ENCODE peak calls at places on chromosomes 3 and 15, in nine cellular contexts. U is astrocyte, O is AG04449, M is heart right ventricle, W is neural crest cell, N is cardiac fibroblast, E is type B pancreatic cell, Q is fibroblast of mammary gland, F is endodermal cell. G is an unnamed sample.

GRCh38 chr15:95709959-95710695 is 620.4 kb upstream of the NR2F2 start:
- DNase-seq in U (no peak), O (no peak), M (no peak), W (no peak), N (no peak), E (no peak), Q (no peak), F (no peak), G (no peak)

GRCh38 chr3:66484106-66484857 is 16.5 kb downstream of the LRIG1 start:
- DNase-seq in U (no peak), O (no peak), M (no peak), W (no peak), N (no peak), E (no peak), Q (no peak), F (no peak), G (no peak)

GRCh38 chr3:61928020-61928419 is 366.6 kb downstream of the PTPRG start:
- DNase-seq in U (peak), O (no peak), M (no peak), W (no peak), N (peak), E (no peak), Q (peak), F (peak), G (no peak)

GRCh38 chr15:73015493-73015892 is 36.8 kb upstream of the NEO1 start:
- DNase-seq in U (no peak), O (no peak), M (no peak), W (no peak), N (no peak), E (peak), Q (no peak), F (peak), G (no peak)

GRCh38 chr3:54970895-54971294 is 43.0 kb upstream of the LRTM1 start:
- DNase-seq in U (peak), O (no peak), M (no peak), W (no peak), N (peak), E (no peak), Q (peak), F (no peak), G (no peak)

GRCh38 chr3:33438284-33438668 is 1.9 kb downstream of the UBP1 start:
- DNase-seq in U (peak), O (no peak), M (no peak), W (no peak), N (peak), E (no peak), Q (peak), F (no peak), G (no peak)

GRCh38 chr3:172709776-172710708 is 825 bp downstream of the NCEH1 start:
- DNase-seq in U (peak), O (no peak), M (peak), W (no peak), N (peak), E (no peak), Q (peak), F (peak), G (peak)

GRCh38 chr3:48826451-48826850 is 21.2 kb downstream of the PRKAR2A start:
- DNase-seq in U (peak), O (peak), M (no peak), W (no peak), N (peak), E (no peak), Q (peak), F (no peak), G (no peak)

GRCh38 chr15:68028808-68029207 is 25.3 kb upstream of the PIAS1 start:
- DNase-seq in U (no peak), O (no peak), M (no peak), W (no peak), N (no peak), E (no peak), Q (no peak), F (no peak), G (no peak)

GRCh38 chr3:102000620-102001209 is 151.4 kb downstream of the NFKBIZ start:
- DNase-seq in U (no peak), O (no peak), M (no peak), W (no peak), N (no peak), E (no peak), Q (no peak), F (no peak), G (no peak)

GRCh38 chr3:177262396-177262795 is 65.1 kb upstream of the TBL1XR1 start:
- DNase-seq in U (peak), O (no peak), M (no peak), W (no peak), N (peak), E (peak), Q (peak), F (peak), G (no peak)

GRCh38 chr3:101542952-101543351 is 18.7 kb upstream of the TRMT10C start:
- DNase-seq in U (no peak), O (no peak), M (no peak), W (no peak), N (no peak), E (no peak), Q (no peak), F (no peak), G (no peak)

GRCh38 chr15:57436166-57436565 is 59.9 kb downstream of the CGNL1 start:
- DNase-seq in U (no peak), O (no peak), M (no peak), W (no peak), N (no peak), E (no peak), Q (no peak), F (no peak), G (no peak)

GRCh38 chr15:47027322-47027946 is 689.9 kb upstream of the SEMA6D start:
- DNase-seq in U (no peak), O (no peak), M (no peak), W (no peak), N (no peak), E (no peak), Q (no peak), F (peak), G (no peak)

GRCh38 chr3:120173056-120173675 is 78.9 kb upstream of the GSK3B start:
- DNase-seq in U (no peak), O (no peak), M (no peak), W (no peak), N (peak), E (no peak), Q (peak), F (no peak), G (no peak)

GRCh38 chr3:184395320-184395660 is 15.4 kb downstream of the CHRD start:
- DNase-seq in U (no peak), O (no peak), M (no peak), W (no peak), N (no peak), E (no peak), Q (no peak), F (no peak), G (no peak)

GRCh38 chr15:90558182-90558581 is 28.5 kb downstream of the CRTC3 start:
- DNase-seq in U (no peak), O (no peak), M (no peak), W (no peak), N (no peak), E (no peak), Q (peak), F (no peak), G (no peak)

GRCh38 chr3:129226374-129226773 is 23.0 kb upstream of the COPG1 start:
- DNase-seq in U (peak), O (peak), M (peak), W (no peak), N (peak), E (no peak), Q (peak), F (no peak), G (no peak)

GRCh38 chr15:74402873-74403589 is 30.7 kb downstream of the SEMA7A start:
- DNase-seq in U (no peak), O (no peak), M (no peak), W (no peak), N (no peak), E (no peak), Q (no peak), F (no peak), G (no peak)

GRCh38 chr3:107045791-107046190 is 331.4 kb upstream of the CCDC54 start:
- DNase-seq in U (no peak), O (no peak), M (no peak), W (no peak), N (no peak), E (no peak), Q (no peak), F (no peak), G (no peak)

GRCh38 chr15:68279218-68279533 is 1.6 kb downstream of the FEM1B start:
- DNase-seq in U (no peak), O (no peak), M (no peak), W (no peak), N (peak), E (no peak), Q (no peak), F (no peak), G (no peak)

GRCh38 chr3:134563614-134564013 is 77.8 kb downstream of the CEP63 start:
- DNase-seq in U (no peak), O (no peak), M (no peak), W (no peak), N (no peak), E (no peak), Q (no peak), F (no peak), G (no peak)

GRCh38 chr15:95252404-95252803 is 1021.0 kb downstream of the MCTP2 start:
- DNase-seq in U (no peak), O (no peak), M (no peak), W (no peak), N (peak), E (no peak), Q (peak), F (no peak), G (no peak)

GRCh38 chr3:156389151-156389760 is 165.7 kb downstream of the SSR3 start:
- DNase-seq in U (peak), O (no peak), M (peak), W (no peak), N (no peak), E (no peak), Q (peak), F (no peak), G (no peak)

GRCh38 chr3:61315874-61316273 is 64.6 kb upstream of the FHIT start:
- DNase-seq in U (no peak), O (no peak), M (no peak), W (peak), N (no peak), E (no peak), Q (peak), F (peak), G (no peak)

GRCh38 chr3:15539066-15539465 is 17.6 kb upstream of the COLQ start:
- DNase-seq in U (no peak), O (no peak), M (no peak), W (no peak), N (no peak), E (no peak), Q (no peak), F (no peak), G (no peak)

GRCh38 chr3:16528581-16528993 is 15.1 kb upstream of the RFTN1 start:
- DNase-seq in U (no peak), O (no peak), M (no peak), W (no peak), N (no peak), E (no peak), Q (peak), F (no peak), G (no peak)

GRCh38 chr15:67967871-67968423 is 86.2 kb upstream of the PIAS1 start:
- DNase-seq in U (peak), O (no peak), M (peak), W (peak), N (peak), E (peak), Q (peak), F (peak), G (peak)

GRCh38 chr3:15851735-15852134 is 54.0 kb upstream of the ANKRD28 start:
- DNase-seq in U (no peak), O (no peak), M (no peak), W (no peak), N (no peak), E (no peak), Q (no peak), F (no peak), G (no peak)

GRCh38 chr3:177362646-177363045 is 165.4 kb upstream of the TBL1XR1 start:
- DNase-seq in U (no peak), O (no peak), M (no peak), W (no peak), N (no peak), E (no peak), Q (no peak), F (no peak), G (no peak)

GRCh38 chr15:44811347-44811746 is 75.0 kb downstream of the TRIM69 start:
- DNase-seq in U (no peak), O (no peak), M (no peak), W (no peak), N (no peak), E (no peak), Q (no peak), F (no peak), G (no peak)

GRCh38 chr15:53758412-53758811 is 1.1 kb downstream of the WDR72 start:
- DNase-seq in U (no peak), O (no peak), M (no peak), W (no peak), N (no peak), E (no peak), Q (no peak), F (no peak), G (no peak)

GRCh38 chr15:39799552-39800011 is 16.9 kb upstream of the FSIP1 start:
- DNase-seq in U (no peak), O (no peak), M (no peak), W (no peak), N (no peak), E (no peak), Q (no peak), F (no peak), G (no peak)

GRCh38 chr15:39804026-39804425 is 21.4 kb upstream of the FSIP1 start:
- DNase-seq in U (peak), O (no peak), M (no peak), W (no peak), N (peak), E (no peak), Q (peak), F (no peak), G (no peak)

GRCh38 chr15:39803016-39803415 is 20.4 kb upstream of the FSIP1 start:
- DNase-seq in U (no peak), O (no peak), M (no peak), W (no peak), N (no peak), E (no peak), Q (no peak), F (no peak), G (no peak)

GRCh38 chr15:39798382-39798781 is 15.7 kb upstream of the FSIP1 start:
- DNase-seq in U (no peak), O (no peak), M (no peak), W (no peak), N (no peak), E (no peak), Q (no peak), F (no peak), G (no peak)

GRCh38 chr15:39801641-39802309 is 19.1 kb upstream of the FSIP1 start:
- DNase-seq in U (no peak), O (no peak), M (no peak), W (no peak), N (peak), E (no peak), Q (no peak), F (peak), G (no peak)
- TF ChIP-seq CTCF in U (peak), O (peak), M (peak), W (peak), N (peak), E (peak), Q (peak), F (peak), G (no peak)

GRCh38 chr3:46498916-46499519 is 1.2 kb downstream of the RTP3 start:
- DNase-seq in U (no peak), O (no peak), M (no peak), W (no peak), N (no peak), E (no peak), Q (no peak), F (no peak), G (no peak)

GRCh38 chr3:46500631-46501377 is 3.0 kb downstream of the RTP3 start:
- DNase-seq in U (peak), O (no peak), M (no peak), W (no peak), N (peak), E (no peak), Q (peak), F (no peak), G (no peak)

GRCh38 chr3:46495901-46496456 is 1.8 kb upstream of the RTP3 start:
- DNase-seq in U (peak), O (peak), M (no peak), W (no peak), N (peak), E (no peak), Q (no peak), F (no peak), G (no peak)

GRCh38 chr3:46497556-46498265 is at the start of gene RTP3:
- DNase-seq in U (no peak), O (no peak), M (no peak), W (no peak), N (no peak), E (no peak), Q (no peak), F (no peak), G (no peak)

DNA sequence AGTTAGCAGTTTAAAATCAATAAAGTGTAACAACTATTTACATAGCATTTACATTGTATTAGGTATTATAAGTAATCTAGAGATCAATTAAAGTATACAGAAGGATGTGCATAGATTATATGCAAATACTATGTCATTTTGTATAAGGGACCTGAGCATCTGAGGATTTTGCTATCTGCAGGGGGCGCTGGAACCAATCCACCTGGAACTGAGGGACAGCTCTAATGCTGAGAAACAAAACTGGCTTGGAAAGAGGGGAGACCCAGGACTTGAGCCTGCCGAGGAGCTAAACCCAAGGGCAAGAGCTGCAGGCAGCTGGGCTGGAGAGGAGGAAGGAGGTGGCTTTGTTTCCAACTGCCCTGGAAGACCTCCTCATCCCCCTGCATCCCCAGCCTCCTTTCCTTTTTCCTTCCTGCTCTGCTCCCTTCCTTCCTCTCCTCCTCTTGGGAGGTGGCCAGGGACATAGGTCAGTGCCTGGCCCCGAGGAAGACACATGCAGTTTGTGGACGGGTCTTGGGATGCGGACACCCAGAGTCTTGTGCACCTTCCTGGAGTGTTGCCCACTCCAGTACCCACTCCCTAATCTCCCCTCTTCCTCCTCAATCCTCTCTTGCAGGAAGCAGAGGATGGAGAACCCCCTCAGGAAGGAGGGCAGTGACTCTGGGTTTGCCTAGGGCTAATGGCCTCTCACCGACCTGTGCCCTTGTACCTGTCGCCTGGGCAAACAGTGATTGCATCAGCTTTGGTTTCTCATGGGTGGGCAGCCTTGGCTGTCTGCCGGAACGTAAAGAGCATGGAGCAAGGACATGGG is 826 bp upstream of the RTP3 start:
- DNase-seq in U (no peak), O (no peak), M (no peak), W (no peak), N (peak), E (no peak), Q (no peak), F (peak), G (no peak)
- TF ChIP-seq CTCF in U (peak), O (peak), M (peak), W (peak), N (peak), E (peak), Q (peak), F (peak), G (no peak)

GRCh38 chr3:192444791-192445106 is 282.6 kb downstream of the FGF12 start:
- DNase-seq in U (no peak), O (no peak), M (no peak), W (no peak), N (no peak), E (no peak), Q (no peak), F (no peak), G (no peak)

GRCh38 chr3:192445768-192446644 is 281.3 kb downstream of the FGF12 start:
- DNase-seq in U (peak), O (no peak), M (peak), W (no peak), N (peak), E (no peak), Q (no peak), F (no peak), G (no peak)

GRCh38 chr3:192449036-192449435 is 278.3 kb downstream of the FGF12 start:
- DNase-seq in U (no peak), O (no peak), M (no peak), W (no peak), N (peak), E (no peak), Q (peak), F (no peak), G (no peak)

GRCh38 chr3:192444096-192444790 is 283.1 kb downstream of the FGF12 start:
- DNase-seq in U (peak), O (peak), M (peak), W (peak), N (peak), E (peak), Q (peak), F (peak), G (no peak)
- TF ChIP-seq CTCF in U (peak), O (peak), M (peak), W (peak), N (peak), E (peak), Q (peak), F (peak), G (peak)

GRCh38 chr15:31477301-31477700 is 150.7 kb downstream of the KLF13 start:
- DNase-seq in U (no peak), O (no peak), M (no peak), W (no peak), N (no peak), E (no peak), Q (no peak), F (no peak), G (peak)
- TF ChIP-seq CTCF in U (no peak), O (no peak), M (no peak), W (no peak), N (no peak), E (no peak), Q (no peak), F (no peak), G (no peak)

DNA sequence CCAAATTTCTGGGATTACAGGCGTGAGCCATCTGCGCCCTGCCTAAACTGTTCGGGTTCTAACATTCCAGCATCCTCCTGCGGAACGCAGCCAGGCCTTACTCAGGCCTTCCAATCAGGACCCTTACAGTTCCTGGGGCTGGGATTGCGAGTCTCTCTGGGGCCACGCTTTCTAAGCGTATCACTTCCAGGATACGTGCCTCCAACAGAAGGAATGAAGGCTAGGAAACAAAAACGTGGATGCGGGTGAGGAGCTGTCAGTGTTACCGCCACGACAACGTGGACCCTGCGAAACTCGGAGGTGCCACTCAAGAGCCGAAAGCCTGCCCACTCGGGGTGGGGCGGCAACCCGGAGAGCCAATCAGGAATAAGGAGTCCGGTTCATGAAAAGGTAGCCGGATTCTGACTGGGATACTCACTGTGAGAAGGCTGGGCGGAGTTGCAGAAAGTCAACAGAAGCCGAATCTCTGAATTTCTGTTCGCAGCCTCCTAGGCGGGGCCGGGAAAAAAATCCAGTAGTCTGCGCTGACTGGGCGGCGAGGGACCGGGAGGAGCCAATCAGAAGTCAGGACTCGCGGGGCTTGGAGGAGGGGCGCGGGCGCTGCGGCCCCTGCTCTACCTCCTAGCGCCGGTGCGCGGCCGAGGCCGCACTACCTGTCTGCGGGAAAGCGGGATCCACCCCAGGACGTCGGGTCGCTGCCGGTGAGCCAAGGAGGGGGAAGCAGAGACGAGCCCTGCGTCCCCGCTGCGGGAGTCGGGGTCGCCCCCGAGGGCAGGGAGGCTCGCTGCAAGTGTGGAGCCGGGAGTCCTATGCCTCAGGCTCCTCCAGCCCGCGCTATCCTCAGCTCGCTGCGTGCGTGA is at the start of gene HYKK:
- DNase-seq in U (peak), O (peak), M (peak), W (peak), N (peak), E (peak), Q (peak), F (peak), G (peak)
- TF ChIP-seq CTCF in U (no peak), O (peak), M (no peak), W (peak), N (peak), E (peak), Q (no peak), F (peak), G (no peak)

G was measured in coronary artery.